ENCODE peak calls at places on chromosome 17, in six cellular contexts. One of them, this sample, is unnamed.

GRCh38 chr17:10295728-10296343 is 77.0 kb downstream of the MYH13 start:
- DNase-seq in GM23248: peak; percentile 83
- DNase-seq in NB4: peak; percentile 77
- DNase-seq in naive thymus-derived CD4-positive, alpha-beta T cell: no peak
- DNase-seq in GM06990: no peak
- DNase-seq in DND-41: peak; percentile 62
- DNase-seq in this sample: peak; percentile 50

GRCh38 chr17:19753661-19754463 is 5.8 kb upstream of the ALDH3A1 start:
- DNase-seq in GM23248: peak; percentile 64
- DNase-seq in DND-41: no peak
- DNase-seq in naive thymus-derived CD4-positive, alpha-beta T cell: no peak
- DNase-seq in NB4: no peak
- DNase-seq in GM06990: no peak
- DNase-seq in this sample: no peak

GRCh38 chr17:17420561-17421269 is 56.1 kb upstream of the MED9 start:
- DNase-seq in naive thymus-derived CD4-positive, alpha-beta T cell: no peak
- DNase-seq in GM06990: no peak
- DNase-seq in DND-41: no peak
- DNase-seq in GM23248: peak; percentile 91
- DNase-seq in NB4: peak; percentile 98
- DNase-seq in this sample: no peak

GRCh38 chr17:49520386-49521087 is 25.4 kb downstream of the NGFR start:
- DNase-seq in DND-41: no peak
- DNase-seq in NB4: no peak
- DNase-seq in GM06990: no peak
- DNase-seq in naive thymus-derived CD4-positive, alpha-beta T cell: no peak
- DNase-seq in GM23248: no peak
- DNase-seq in this sample: no peak

GRCh38 chr17:59439261-59439660 is 107.8 kb downstream of the YPEL2 start:
- DNase-seq in GM23248: no peak
- DNase-seq in naive thymus-derived CD4-positive, alpha-beta T cell: no peak
- DNase-seq in DND-41: no peak
- DNase-seq in NB4: no peak
- DNase-seq in GM06990: no peak
- DNase-seq in this sample: no peak

GRCh38 chr17:43846963-43847369 is at the start of gene CD300LG:
- DNase-seq in GM23248: peak; percentile 27
- DNase-seq in NB4: peak; percentile 24
- DNase-seq in GM06990: no peak
- DNase-seq in DND-41: no peak
- DNase-seq in naive thymus-derived CD4-positive, alpha-beta T cell: no peak
- DNase-seq in this sample: no peak

GRCh38 chr17:36869441-36869840 is 67.8 kb upstream of the LHX1 start:
- DNase-seq in naive thymus-derived CD4-positive, alpha-beta T cell: no peak
- DNase-seq in GM06990: no peak
- DNase-seq in NB4: no peak
- DNase-seq in GM23248: no peak
- DNase-seq in DND-41: no peak
- DNase-seq in this sample: no peak

GRCh38 chr17:77308768-77309726 is 168.3 kb downstream of the SEC14L1 start:
- DNase-seq in NB4: peak; percentile 80
- DNase-seq in GM23248: peak; percentile 97
- DNase-seq in GM06990: no peak
- DNase-seq in naive thymus-derived CD4-positive, alpha-beta T cell: no peak
- DNase-seq in DND-41: no peak
- DNase-seq in this sample: no peak

GRCh38 chr17:30236807-30237206 is 1.3 kb upstream of the SLC6A4 start:
- DNase-seq in naive thymus-derived CD4-positive, alpha-beta T cell: no peak
- DNase-seq in GM23248: peak; percentile 74
- DNase-seq in NB4: no peak
- DNase-seq in DND-41: no peak
- DNase-seq in GM06990: no peak
- DNase-seq in this sample: no peak

GRCh38 chr17:15909481-15909991 is 35.4 kb upstream of the ADORA2B start:
- DNase-seq in naive thymus-derived CD4-positive, alpha-beta T cell: no peak
- DNase-seq in NB4: no peak
- DNase-seq in DND-41: no peak
- DNase-seq in GM06990: no peak
- DNase-seq in GM23248: peak; percentile 33
- DNase-seq in this sample: no peak

GRCh38 chr17:57211543-57211942 is 44.8 kb upstream of the MSI2 start:
- DNase-seq in NB4: no peak
- DNase-seq in GM23248: peak; percentile 62
- DNase-seq in GM06990: no peak
- DNase-seq in DND-41: no peak
- DNase-seq in naive thymus-derived CD4-positive, alpha-beta T cell: no peak
- DNase-seq in this sample: no peak

GRCh38 chr17:7260601-7261376 is 1.5 kb downstream of the CLDN7 start:
- DNase-seq in GM23248: peak; percentile 58
- DNase-seq in NB4: no peak
- DNase-seq in DND-41: no peak
- DNase-seq in GM06990: no peak
- DNase-seq in naive thymus-derived CD4-positive, alpha-beta T cell: no peak
- DNase-seq in this sample: no peak

GRCh38 chr17:7259555-7259889 is 2.8 kb downstream of the CLDN7 start:
- DNase-seq in GM06990: no peak
- DNase-seq in GM23248: no peak
- DNase-seq in NB4: no peak
- DNase-seq in naive thymus-derived CD4-positive, alpha-beta T cell: no peak
- DNase-seq in DND-41: no peak
- DNase-seq in this sample: no peak

GRCh38 chr17:7258731-7259554 is 3.3 kb downstream of the CLDN7 start:
- DNase-seq in DND-41: no peak
- DNase-seq in NB4: peak; percentile 80
- DNase-seq in GM23248: peak; percentile 82
- DNase-seq in naive thymus-derived CD4-positive, alpha-beta T cell: no peak
- DNase-seq in GM06990: no peak
- DNase-seq in this sample: no peak

GRCh38 chr17:7261377-7262191 is 694 bp downstream of the CLDN7 start:
- DNase-seq in NB4: no peak
- DNase-seq in naive thymus-derived CD4-positive, alpha-beta T cell: no peak
- DNase-seq in DND-41: no peak
- DNase-seq in GM06990: no peak
- DNase-seq in GM23248: peak; percentile 31
- DNase-seq in this sample: no peak

DNA sequence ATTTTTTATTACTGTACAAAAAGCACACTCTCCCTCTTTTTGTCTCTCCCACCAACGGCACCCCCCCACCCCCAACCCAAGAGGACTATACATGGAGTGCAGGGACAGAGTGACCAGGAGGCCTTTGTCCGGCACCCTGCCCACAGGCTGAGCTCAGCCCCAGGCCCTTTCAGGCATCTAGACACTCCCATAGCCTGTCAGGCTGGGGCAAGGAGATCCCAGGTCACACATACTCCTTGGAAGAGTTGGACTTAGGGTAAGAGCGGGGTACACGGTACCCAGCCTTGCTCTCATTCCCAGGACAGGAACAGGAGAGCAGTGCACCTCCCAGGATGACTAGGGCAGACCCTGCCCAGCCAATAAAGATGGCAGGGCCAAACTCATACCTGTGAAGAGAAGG is 2.1 kb downstream of the CLDN7 start:
- DNase-seq in DND-41: no peak
- DNase-seq in GM23248: no peak
- DNase-seq in GM06990: no peak
- DNase-seq in NB4: no peak
- DNase-seq in naive thymus-derived CD4-positive, alpha-beta T cell: no peak
- DNase-seq in this sample: no peak
- H3K4me3 ChIP-seq in DND-41: no peak overlapping the region
- H3K4me3 ChIP-seq in GM23248: no peak overlapping the region
- H3K4me3 ChIP-seq in GM06990: no peak overlapping the region
- H3K4me3 ChIP-seq in NB4: no peak overlapping the region
- H3K4me3 ChIP-seq in naive thymus-derived CD4-positive, alpha-beta T cell: no peak overlapping the region
- H3K4me3 ChIP-seq in this sample: no peak overlapping the region

GRCh38 chr17:66509913-66510312 is 207.5 kb downstream of the PRKCA start:
- DNase-seq in GM06990: no peak
- DNase-seq in naive thymus-derived CD4-positive, alpha-beta T cell: no peak
- DNase-seq in DND-41: no peak
- DNase-seq in GM23248: no peak
- DNase-seq in NB4: no peak
- DNase-seq in this sample: no peak
- H3K4me3 ChIP-seq in GM06990: no peak overlapping the region
- H3K4me3 ChIP-seq in naive thymus-derived CD4-positive, alpha-beta T cell: no peak overlapping the region
- H3K4me3 ChIP-seq in DND-41: no peak overlapping the region
- H3K4me3 ChIP-seq in GM23248: no peak overlapping the region
- H3K4me3 ChIP-seq in NB4: no peak overlapping the region
- H3K4me3 ChIP-seq in this sample: no peak overlapping the region

GRCh38 chr17:66713533-66714042 is 121.3 kb upstream of the CACNG5 start:
- DNase-seq in NB4: no peak
- DNase-seq in GM23248: no peak
- DNase-seq in GM06990: peak; percentile 65
- DNase-seq in naive thymus-derived CD4-positive, alpha-beta T cell: no peak
- DNase-seq in DND-41: no peak
- DNase-seq in this sample: no peak
- H3K4me3 ChIP-seq in NB4: no peak overlapping the region
- H3K4me3 ChIP-seq in GM23248: no peak overlapping the region
- H3K4me3 ChIP-seq in GM06990: no peak overlapping the region
- H3K4me3 ChIP-seq in naive thymus-derived CD4-positive, alpha-beta T cell: no peak overlapping the region
- H3K4me3 ChIP-seq in DND-41: no peak overlapping the region
- H3K4me3 ChIP-seq in this sample: no peak overlapping the region

DNA sequence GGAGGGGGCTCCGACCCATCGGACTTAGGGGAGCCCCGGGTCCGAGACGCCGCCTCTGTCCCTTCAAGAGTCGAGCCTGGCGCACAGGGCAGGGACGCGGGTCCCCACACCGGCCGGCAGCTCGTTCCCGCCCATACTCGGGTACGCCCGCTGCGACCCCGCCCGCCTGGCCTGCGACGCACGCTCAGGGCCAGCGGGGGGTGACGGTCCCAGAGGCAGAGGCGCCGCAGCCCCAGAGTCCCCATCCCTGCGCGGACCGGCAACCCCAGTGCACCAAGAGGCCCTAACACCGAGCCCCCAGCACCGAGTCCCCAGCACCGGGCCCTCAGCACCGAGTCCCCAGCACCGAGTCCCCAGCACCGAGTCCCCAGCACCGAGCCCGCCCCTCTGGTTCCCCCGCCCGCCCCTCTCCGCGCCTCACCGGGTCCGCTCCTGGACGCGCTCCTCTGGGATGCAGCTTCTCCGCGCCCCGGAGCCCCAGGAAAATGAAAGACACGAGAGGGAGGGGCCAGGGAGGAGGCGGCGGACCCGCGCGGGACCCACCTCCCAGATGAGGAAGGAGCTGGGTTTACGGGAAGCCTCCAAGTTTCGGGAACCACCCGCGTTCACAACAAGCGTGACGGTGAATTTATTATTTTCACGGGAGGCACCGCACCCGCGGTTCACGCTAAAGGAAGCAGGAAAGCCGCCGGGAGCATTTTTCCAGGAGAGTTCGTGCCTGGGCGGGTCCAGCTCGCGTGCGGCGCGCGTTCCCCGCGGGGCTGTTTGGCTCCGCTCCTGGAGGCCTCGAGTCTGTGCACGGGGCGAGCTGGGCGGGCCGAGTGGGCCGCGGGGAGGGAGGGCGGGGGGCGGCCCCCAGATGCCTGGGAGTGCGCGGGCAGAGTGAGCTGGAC is at the start of gene SECTM1:
- DNase-seq in NB4: peak; percentile 30
- DNase-seq in GM06990: no peak
- DNase-seq in GM23248: peak; percentile 86
- DNase-seq in naive thymus-derived CD4-positive, alpha-beta T cell: no peak
- DNase-seq in DND-41: no peak
- DNase-seq in this sample: no peak
- H3K4me3 ChIP-seq in NB4: peak within 1 kb of the TSS; percentile 48
- H3K4me3 ChIP-seq in GM06990: no peak within 1 kb of the TSS
- H3K4me3 ChIP-seq in GM23248: peak within 1 kb of the TSS; percentile 78
- H3K4me3 ChIP-seq in naive thymus-derived CD4-positive, alpha-beta T cell: peak within 1 kb of the TSS; percentile 67
- H3K4me3 ChIP-seq in DND-41: peak within 1 kb of the TSS; percentile 54
- H3K4me3 ChIP-seq in this sample: peak within 1 kb of the TSS; percentile 69

GRCh38 chr17:81961087-81961514 is at the start of gene NOTUM:
- DNase-seq in naive thymus-derived CD4-positive, alpha-beta T cell: no peak
- DNase-seq in NB4: peak; percentile 56
- DNase-seq in GM23248: peak; percentile 61
- DNase-seq in DND-41: peak; percentile 45
- DNase-seq in GM06990: no peak
- DNase-seq in this sample: no peak
- H3K4me3 ChIP-seq in naive thymus-derived CD4-positive, alpha-beta T cell: no peak within 1 kb of the TSS
- H3K4me3 ChIP-seq in NB4: no peak within 1 kb of the TSS
- H3K4me3 ChIP-seq in GM23248: no peak within 1 kb of the TSS
- H3K4me3 ChIP-seq in DND-41: no peak within 1 kb of the TSS
- H3K4me3 ChIP-seq in GM06990: peak within 1 kb of the TSS; percentile 22
- H3K4me3 ChIP-seq in this sample: no peak within 1 kb of the TSS

DNA sequence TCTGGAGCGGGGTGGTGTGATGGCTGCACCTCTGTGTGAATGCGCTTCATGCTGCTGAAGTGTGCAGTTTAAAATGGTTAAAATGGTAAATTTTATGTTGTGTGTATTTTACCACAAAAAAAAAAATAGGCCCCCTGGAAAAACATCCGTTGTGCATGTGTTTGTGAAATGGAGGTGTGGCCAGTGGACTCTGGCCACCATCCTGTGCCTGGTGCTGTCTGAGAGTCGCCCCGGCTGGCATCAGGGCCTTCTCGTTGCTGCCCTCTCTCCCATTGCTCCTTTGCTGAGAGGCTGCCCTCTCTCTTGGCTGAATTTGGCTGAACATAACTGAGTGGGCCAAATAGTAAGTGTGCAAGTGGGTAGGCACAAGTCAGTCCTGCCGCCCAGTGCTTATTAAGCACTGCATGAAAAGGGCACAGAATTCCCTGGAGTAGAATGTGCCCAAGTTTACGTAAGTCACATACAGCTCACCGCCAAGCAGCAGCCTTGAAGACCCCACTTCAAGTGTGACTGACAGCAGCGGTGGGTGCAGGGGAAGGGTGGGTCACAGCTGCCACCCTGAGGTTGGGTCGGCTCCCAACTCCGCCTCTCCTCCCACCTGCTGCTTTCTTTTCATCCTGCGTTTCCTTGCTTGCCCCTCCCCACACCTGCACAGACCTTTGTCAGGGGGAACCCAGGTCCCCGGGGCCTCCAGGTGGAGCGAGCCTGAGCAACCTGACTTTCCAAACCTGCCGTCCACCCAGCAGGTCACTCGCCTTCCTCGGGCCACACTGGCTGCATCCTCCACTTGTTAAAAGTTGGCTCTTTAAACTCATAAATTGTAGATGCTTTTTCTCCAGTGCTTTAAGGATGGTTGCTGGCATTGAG is 46.8 kb downstream of the FOXK2 start:
- DNase-seq in NB4: no peak
- DNase-seq in GM06990: no peak
- DNase-seq in DND-41: no peak
- DNase-seq in GM23248: no peak
- DNase-seq in naive thymus-derived CD4-positive, alpha-beta T cell: no peak
- DNase-seq in this sample: no peak
- H3K4me3 ChIP-seq in NB4: no peak overlapping the region
- H3K4me3 ChIP-seq in GM06990: no peak overlapping the region
- H3K4me3 ChIP-seq in DND-41: no peak overlapping the region
- H3K4me3 ChIP-seq in GM23248: no peak overlapping the region
- H3K4me3 ChIP-seq in naive thymus-derived CD4-positive, alpha-beta T cell: no peak overlapping the region
- H3K4me3 ChIP-seq in this sample: no peak overlapping the region

This sample was measured in Jurkat, Clone E6-1.